ENCODE peak calls at places on chromosomes 16 and 17, in six cellular contexts. O is ovary, U is SW 1271, E is kidney tubule cell, R is lower leg skin, W is amygdala. F is an unnamed sample.

GRCh38 chr16:12157510-12158093 is 181.1 kb downstream of the SNX29 start:
- DNase-seq in U (no peak), E (peak), O (no peak), R (no peak), W (no peak), F (no peak)

GRCh38 chr17:77178586-77178985 is 37.8 kb downstream of the SEC14L1 start:
- DNase-seq in R (no peak), W (no peak), U (no peak), E (no peak), O (no peak), F (no peak)

GRCh38 chr17:5282639-5283217 is 644 bp downstream of the RABEP1 start:
- DNase-seq in E (peak), W (peak), O (peak), R (no peak), U (no peak), F (no peak)

GRCh38 chr16:31127182-31127581 is 8.3 kb downstream of the PRSS8 start:
- DNase-seq in R (no peak), O (no peak), E (no peak), W (no peak), U (no peak), F (no peak)

GRCh38 chr17:17120716-17121115 is 78.5 kb downstream of the MPRIP start:
- DNase-seq in R (no peak), U (no peak), O (no peak), E (no peak), W (no peak), F (no peak)

GRCh38 chr17:42744283-42744805 is 496 bp downstream of the EZH1 start:
- DNase-seq in E (peak), O (peak), W (no peak), R (peak), U (peak), F (peak)

GRCh38 chr17:44820631-44821196 is 9.4 kb downstream of the GJC1 start:
- DNase-seq in E (peak), U (peak), R (no peak), O (no peak), W (no peak), F (no peak)

GRCh38 chr17:64938290-64938689 is 19.0 kb upstream of the LRRC37A3 start:
- DNase-seq in O (no peak), E (peak), U (no peak), R (no peak), W (no peak), F (no peak)

GRCh38 chr16:19860146-19861030 is 24.3 kb downstream of the GPRC5B start:
- DNase-seq in U (no peak), W (no peak), E (peak), R (no peak), O (no peak), F (no peak)

GRCh38 chr17:20010099-20010863 is 1.1 kb downstream of the SPECC1 start:
- DNase-seq in E (peak), R (no peak), W (peak), O (peak), U (peak), F (peak)

GRCh38 chr16:60091076-60091475 is 1357.0 kb upstream of the GOT2 start:
- DNase-seq in W (no peak), E (no peak), U (no peak), R (no peak), O (no peak), F (no peak)

GRCh38 chr17:68295086-68295485 is 3.8 kb downstream of the ARSG start:
- DNase-seq in R (no peak), O (no peak), E (no peak), U (no peak), W (no peak), F (no peak)

GRCh38 chr16:68499011-68499410 is 40.1 kb upstream of the ZFP90 start:
- DNase-seq in E (no peak), O (no peak), R (no peak), U (no peak), W (no peak), F (no peak)

GRCh38 chr17:74972107-74972972 is at the start of gene HID1:
- DNase-seq in W (peak), U (no peak), O (peak), R (no peak), E (peak), F (no peak)

GRCh38 chr16:68306633-68307032 is 4.1 kb downstream of the SLC7A6OS start:
- DNase-seq in E (no peak), R (no peak), O (no peak), U (no peak), W (no peak), F (no peak)

GRCh38 chr16:2835638-2836493 is 5.8 kb downstream of the ZG16B start:
- DNase-seq in E (peak), W (no peak), R (no peak), O (no peak), U (peak), F (no peak)

GRCh38 chr17:82772026-82772425 is 20.2 kb downstream of the TBCD start:
- DNase-seq in U (no peak), W (no peak), R (no peak), E (peak), O (no peak), F (no peak)

GRCh38 chr16:82016268-82016667 is 5.0 kb upstream of the SDR42E1 start:
- DNase-seq in E (peak), R (no peak), O (no peak), U (no peak), W (no peak), F (no peak)

GRCh38 chr16:67555795-67556212 is 6.5 kb upstream of the CTCF start:
- DNase-seq in R (no peak), W (no peak), E (peak), U (no peak), O (no peak), F (no peak)

GRCh38 chr17:29592850-29593545 is at the start of gene ANKRD13B:
- DNase-seq in E (peak), R (peak), U (no peak), W (peak), O (peak), F (no peak)

GRCh38 chr16:17404903-17405691 is 65.7 kb downstream of the XYLT1 start:
- DNase-seq in E (no peak), U (no peak), R (peak), O (peak), W (peak), F (peak)

GRCh38 chr16:85618509-85618908 is 5.4 kb downstream of the GSE1 start:
- DNase-seq in O (no peak), R (no peak), U (no peak), E (no peak), W (no peak), F (no peak)

GRCh38 chr16:66428682-66429251 is 1.7 kb downstream of the BEAN1 start:
- DNase-seq in U (no peak), E (no peak), O (no peak), R (no peak), W (no peak), F (no peak)

GRCh38 chr16:72884037-72884436 is 163.9 kb downstream of the ZFHX3 start:
- DNase-seq in O (no peak), W (no peak), U (no peak), E (no peak), R (no peak), F (no peak)

GRCh38 chr17:76136276-76137025 is 4.6 kb downstream of the FOXJ1 start:
- DNase-seq in O (no peak), E (no peak), R (no peak), W (no peak), U (no peak), F (no peak)

GRCh38 chr17:2058521-2059124 is 3.7 kb downstream of the HIC1 start:
- DNase-seq in W (no peak), R (no peak), E (peak), O (peak), U (no peak), F (no peak)

GRCh38 chr16:58732545-58733247 is 1.4 kb downstream of the GOT2 start:
- DNase-seq in O (no peak), R (no peak), U (no peak), E (peak), W (no peak), F (no peak)

GRCh38 chr17:58352843-58353719 is 1.1 kb upstream of the SUPT4H1 start:
- DNase-seq in U (no peak), E (peak), W (no peak), R (no peak), O (peak), F (no peak)

GRCh38 chr17:17051791-17052461 is 9.7 kb downstream of the MPRIP start:
- DNase-seq in U (no peak), R (no peak), O (no peak), E (no peak), W (no peak), F (no peak)

F was measured in right atrium auricular region.